ENCODE peak calls at places on chromosomes 4 and X, in five cellular contexts. One of them, this sample, is unnamed.

GRCh38 chrX:110402091-110402854 is 43.6 kb downstream of the RTL9 start:
- DNase-seq in AG09309: no peak
- DNase-seq in neural crest cell: no peak
- DNase-seq in Peyer's patch: no peak
- DNase-seq in bronchial epithelial cell: peak
- DNase-seq in this sample: peak

GRCh38 chr4:76376534-76376933 is 44.4 kb downstream of the CCDC158 start:
- DNase-seq in AG09309: no peak
- DNase-seq in neural crest cell: no peak
- DNase-seq in Peyer's patch: no peak
- DNase-seq in bronchial epithelial cell: no peak
- DNase-seq in this sample: no peak

GRCh38 chr4:140743194-140743931 is 12.8 kb downstream of the TBC1D9 start:
- DNase-seq in AG09309: no peak
- DNase-seq in neural crest cell: no peak
- DNase-seq in Peyer's patch: peak
- DNase-seq in bronchial epithelial cell: peak
- DNase-seq in this sample: peak

GRCh38 chr4:129600898-129601297 is 504.9 kb downstream of the C4orf33 start:
- DNase-seq in AG09309: no peak
- DNase-seq in neural crest cell: no peak
- DNase-seq in Peyer's patch: no peak
- DNase-seq in bronchial epithelial cell: no peak
- DNase-seq in this sample: no peak

GRCh38 chr4:77209936-77210335 is 52.9 kb downstream of the CCNG2 start:
- DNase-seq in AG09309: no peak
- DNase-seq in neural crest cell: no peak
- DNase-seq in Peyer's patch: no peak
- DNase-seq in bronchial epithelial cell: no peak
- DNase-seq in this sample: no peak

GRCh38 chr4:22416403-22416802 is 99.5 kb downstream of the ADGRA3 start:
- DNase-seq in AG09309: no peak
- DNase-seq in neural crest cell: no peak
- DNase-seq in Peyer's patch: no peak
- DNase-seq in bronchial epithelial cell: no peak
- DNase-seq in this sample: no peak

GRCh38 chrX:140157611-140158010 is 192.3 kb upstream of the CXorf66 start:
- DNase-seq in AG09309: no peak
- DNase-seq in neural crest cell: peak
- DNase-seq in Peyer's patch: no peak
- DNase-seq in bronchial epithelial cell: peak
- DNase-seq in this sample: peak

GRCh38 chr4:159077702-159078495 is 25.0 kb upstream of the RAPGEF2 start:
- DNase-seq in AG09309: no peak
- DNase-seq in neural crest cell: no peak
- DNase-seq in Peyer's patch: no peak
- DNase-seq in bronchial epithelial cell: peak
- DNase-seq in this sample: peak

GRCh38 chrX:31397119-31397518 is 325.3 kb upstream of the FTHL17 start:
- DNase-seq in AG09309: no peak
- DNase-seq in neural crest cell: no peak
- DNase-seq in Peyer's patch: no peak
- DNase-seq in bronchial epithelial cell: peak
- DNase-seq in this sample: peak

GRCh38 chr4:2250003-2250763 is 8.3 kb upstream of the HAUS3 start:
- DNase-seq in AG09309: no peak
- DNase-seq in neural crest cell: peak
- DNase-seq in Peyer's patch: peak
- DNase-seq in bronchial epithelial cell: no peak
- DNase-seq in this sample: no peak

GRCh38 chr4:159003420-159004253 is 99.2 kb upstream of the RAPGEF2 start:
- DNase-seq in AG09309: no peak
- DNase-seq in neural crest cell: no peak
- DNase-seq in Peyer's patch: no peak
- DNase-seq in bronchial epithelial cell: peak
- DNase-seq in this sample: no peak

GRCh38 chr4:96913437-96914075 is 1073.7 kb downstream of the PDHA2 start:
- DNase-seq in AG09309: no peak
- DNase-seq in neural crest cell: no peak
- DNase-seq in Peyer's patch: no peak
- DNase-seq in bronchial epithelial cell: no peak
- DNase-seq in this sample: peak

GRCh38 chr4:112379306-112379705 is 82.1 kb downstream of the ALPK1 start:
- DNase-seq in AG09309: no peak
- DNase-seq in neural crest cell: peak
- DNase-seq in Peyer's patch: no peak
- DNase-seq in bronchial epithelial cell: no peak
- DNase-seq in this sample: no peak

GRCh38 chrX:72016881-72017783 is 106.5 kb downstream of the NHSL2 start:
- DNase-seq in AG09309: no peak
- DNase-seq in neural crest cell: no peak
- DNase-seq in Peyer's patch: peak
- DNase-seq in bronchial epithelial cell: no peak
- DNase-seq in this sample: no peak

GRCh38 chr4:37555324-37555723 is 130.9 kb downstream of the RELL1 start:
- DNase-seq in AG09309: no peak
- DNase-seq in neural crest cell: no peak
- DNase-seq in Peyer's patch: no peak
- DNase-seq in bronchial epithelial cell: no peak
- DNase-seq in this sample: no peak

GRCh38 chrX:70755850-70756249 is 152.7 kb downstream of the TEX11 start:
- DNase-seq in AG09309: no peak
- DNase-seq in neural crest cell: no peak
- DNase-seq in Peyer's patch: peak
- DNase-seq in bronchial epithelial cell: no peak
- DNase-seq in this sample: no peak

GRCh38 chr4:8774071-8774470 is 97.6 kb downstream of the HMX1 start:
- DNase-seq in AG09309: no peak
- DNase-seq in neural crest cell: no peak
- DNase-seq in Peyer's patch: no peak
- DNase-seq in bronchial epithelial cell: no peak
- DNase-seq in this sample: no peak

GRCh38 chr4:142741995-142742394 is 104.1 kb downstream of the INPP4B start:
- DNase-seq in AG09309: no peak
- DNase-seq in neural crest cell: no peak
- DNase-seq in Peyer's patch: no peak
- DNase-seq in bronchial epithelial cell: peak
- DNase-seq in this sample: no peak

GRCh38 chr4:155944516-155944915 is 9.2 kb downstream of the CTSO start:
- DNase-seq in AG09309: no peak
- DNase-seq in neural crest cell: no peak
- DNase-seq in Peyer's patch: no peak
- DNase-seq in bronchial epithelial cell: no peak
- DNase-seq in this sample: no peak

GRCh38 chr4:131081069-131081468 is 1985.1 kb downstream of the C4orf33 start:
- DNase-seq in AG09309: no peak
- DNase-seq in neural crest cell: no peak
- DNase-seq in Peyer's patch: no peak
- DNase-seq in bronchial epithelial cell: no peak
- DNase-seq in this sample: no peak

GRCh38 chrX:25296850-25297249 is 281.1 kb upstream of the ARX start:
- DNase-seq in AG09309: no peak
- DNase-seq in neural crest cell: no peak
- DNase-seq in Peyer's patch: no peak
- DNase-seq in bronchial epithelial cell: no peak
- DNase-seq in this sample: no peak

GRCh38 chr4:125368684-125369083 is 53.9 kb downstream of the FAT4 start:
- DNase-seq in AG09309: peak
- DNase-seq in neural crest cell: no peak
- DNase-seq in Peyer's patch: no peak
- DNase-seq in bronchial epithelial cell: peak
- DNase-seq in this sample: peak

DNA sequence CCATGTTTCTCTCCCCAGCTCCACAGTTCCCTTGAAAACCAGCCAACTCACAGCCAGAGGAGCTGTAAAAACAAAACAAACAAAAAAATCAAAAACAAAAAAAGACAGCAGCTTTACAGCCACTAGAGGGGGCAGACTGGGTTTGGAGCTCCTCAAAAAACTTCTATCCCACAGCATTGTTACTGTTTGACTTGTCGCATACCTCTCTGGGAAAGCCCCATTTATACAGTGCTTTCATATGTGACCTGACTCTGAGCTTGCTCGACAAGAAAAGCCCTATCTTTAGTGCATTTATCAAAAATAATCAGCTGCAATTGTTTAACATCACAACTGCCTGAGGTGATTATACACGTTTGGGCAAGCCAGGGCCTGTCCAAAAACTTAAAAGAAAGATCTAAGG is 21.6 kb downstream of the TSPAN6 start:
- DNase-seq in AG09309: peak
- DNase-seq in neural crest cell: no peak
- DNase-seq in Peyer's patch: no peak
- DNase-seq in bronchial epithelial cell: peak
- DNase-seq in this sample: peak
- TF ChIP-seq CTCF in AG09309: peak
- TF ChIP-seq CTCF in neural crest cell: peak
- TF ChIP-seq CTCF in Peyer's patch: peak
- TF ChIP-seq CTCF in bronchial epithelial cell: peak
- TF ChIP-seq CTCF in this sample: peak

DNA sequence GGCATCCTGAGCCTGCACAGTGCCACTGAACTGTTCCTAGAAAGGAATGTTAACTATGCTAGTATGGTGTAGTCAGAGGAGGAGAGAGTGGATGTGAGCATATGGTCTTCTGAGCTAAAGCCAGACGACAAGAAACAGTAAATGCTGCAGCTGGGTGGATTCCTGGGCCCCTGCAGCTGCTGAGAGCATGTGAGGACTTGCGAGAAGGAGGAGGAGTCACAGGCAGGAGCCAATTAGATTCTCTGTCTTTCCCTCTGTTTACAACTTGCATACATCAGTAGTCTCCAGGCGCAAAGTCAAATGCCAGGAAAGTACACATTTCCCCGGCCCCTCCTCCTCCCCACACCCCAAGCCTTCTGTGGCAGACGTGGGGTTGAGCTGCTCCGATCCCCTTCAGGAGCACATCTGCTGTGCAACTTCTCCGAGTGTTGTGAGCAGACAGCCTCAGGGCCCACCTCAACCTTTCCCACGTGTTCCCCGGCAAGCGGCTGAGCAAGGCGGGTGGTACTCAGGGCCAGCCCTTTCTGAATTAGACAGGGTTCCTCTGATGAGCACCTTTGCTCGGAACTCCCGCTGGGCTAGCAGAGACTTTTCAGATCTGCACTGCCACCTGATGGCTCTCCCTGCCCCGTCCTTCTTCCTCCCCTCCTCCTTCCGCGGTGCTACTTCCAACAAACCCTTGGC is 108.7 kb upstream of the ATP6AP2 start:
- DNase-seq in AG09309: peak
- DNase-seq in neural crest cell: no peak
- DNase-seq in Peyer's patch: peak
- DNase-seq in bronchial epithelial cell: peak
- DNase-seq in this sample: peak
- TF ChIP-seq CTCF in AG09309: no peak
- TF ChIP-seq CTCF in neural crest cell: no peak
- TF ChIP-seq CTCF in Peyer's patch: no peak
- TF ChIP-seq CTCF in bronchial epithelial cell: peak
- TF ChIP-seq CTCF in this sample: no peak

GRCh38 chrX:135295238-135295943 is 13.9 kb upstream of the ETDC start:
- DNase-seq in AG09309: no peak
- DNase-seq in neural crest cell: peak
- DNase-seq in Peyer's patch: peak
- DNase-seq in bronchial epithelial cell: peak
- DNase-seq in this sample: no peak
- TF ChIP-seq CTCF in AG09309: no peak
- TF ChIP-seq CTCF in neural crest cell: peak
- TF ChIP-seq CTCF in Peyer's patch: no peak
- TF ChIP-seq CTCF in bronchial epithelial cell: peak
- TF ChIP-seq CTCF in this sample: no peak

GRCh38 chrX:57156397-57157049 is 19.3 kb upstream of the SPIN2A start:
- DNase-seq in AG09309: peak
- DNase-seq in neural crest cell: no peak
- DNase-seq in Peyer's patch: peak
- DNase-seq in bronchial epithelial cell: peak
- DNase-seq in this sample: peak
- TF ChIP-seq CTCF in AG09309: peak
- TF ChIP-seq CTCF in neural crest cell: peak
- TF ChIP-seq CTCF in Peyer's patch: peak
- TF ChIP-seq CTCF in bronchial epithelial cell: peak
- TF ChIP-seq CTCF in this sample: peak

DNA sequence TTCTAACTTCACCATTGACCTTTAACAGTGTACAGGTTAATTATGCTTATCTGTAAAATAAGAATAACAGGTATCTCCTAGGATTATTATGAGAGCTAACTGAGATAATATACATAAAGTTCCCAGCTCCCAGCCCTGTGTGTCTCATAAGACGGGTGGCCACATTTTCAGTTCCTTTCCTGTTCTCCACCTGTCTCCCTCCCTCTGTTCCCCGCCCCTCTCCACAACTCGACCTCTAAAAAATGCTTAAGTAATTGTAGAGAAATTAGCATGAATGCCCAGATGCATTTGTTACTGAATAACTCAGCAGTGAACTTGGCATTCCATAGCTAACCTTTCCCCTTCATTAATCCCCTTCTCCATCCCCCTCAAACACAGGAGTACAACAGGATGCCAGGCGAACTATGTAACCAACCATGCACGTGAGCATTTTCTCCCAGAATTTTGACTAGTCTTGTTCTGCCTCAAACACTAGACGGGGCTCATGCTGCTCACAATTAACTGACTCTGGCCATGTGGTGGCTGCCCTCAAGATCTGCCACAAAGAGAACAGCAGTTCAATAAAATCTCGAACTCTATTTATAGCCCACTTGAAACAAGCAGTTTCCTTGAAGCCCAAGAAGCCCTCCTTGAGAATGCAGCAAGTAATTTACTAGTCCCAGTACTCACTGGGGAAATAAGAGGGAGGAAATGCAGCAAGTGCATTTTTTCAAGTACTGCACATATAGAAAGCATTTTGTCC is 351.2 kb downstream of the ARHGAP24 start:
- DNase-seq in AG09309: peak
- DNase-seq in neural crest cell: peak
- DNase-seq in Peyer's patch: no peak
- DNase-seq in bronchial epithelial cell: no peak
- DNase-seq in this sample: peak
- TF ChIP-seq CTCF in AG09309: peak
- TF ChIP-seq CTCF in neural crest cell: no peak
- TF ChIP-seq CTCF in Peyer's patch: peak
- TF ChIP-seq CTCF in bronchial epithelial cell: no peak
- TF ChIP-seq CTCF in this sample: no peak

DNA sequence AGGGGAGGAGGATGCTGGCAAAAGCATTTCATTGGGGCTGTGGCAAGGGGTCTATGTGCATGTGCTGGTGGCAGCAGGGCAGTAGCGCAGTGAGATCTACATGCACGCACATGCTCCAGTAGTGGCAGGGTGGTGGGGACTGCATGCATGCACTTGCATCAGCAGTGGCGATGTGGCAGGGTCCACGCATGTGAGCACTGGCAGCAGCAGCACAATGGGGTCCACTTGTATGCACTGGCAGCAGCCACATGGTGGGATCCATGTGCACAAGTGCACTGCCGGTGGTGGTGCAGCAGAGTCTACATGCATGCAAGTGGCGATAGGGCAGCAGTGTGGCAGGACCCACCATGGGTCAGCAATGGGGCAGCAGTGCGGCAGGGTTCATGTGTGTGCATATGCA is 233.1 kb downstream of the THOC2 start:
- DNase-seq in AG09309: no peak
- DNase-seq in neural crest cell: no peak
- DNase-seq in Peyer's patch: no peak
- DNase-seq in bronchial epithelial cell: no peak
- DNase-seq in this sample: no peak
- TF ChIP-seq CTCF in AG09309: no peak
- TF ChIP-seq CTCF in neural crest cell: no peak
- TF ChIP-seq CTCF in Peyer's patch: no peak
- TF ChIP-seq CTCF in bronchial epithelial cell: no peak
- TF ChIP-seq CTCF in this sample: no peak

GRCh38 chr4:161320377-161320776 is 843.4 kb downstream of the FSTL5 start:
- DNase-seq in AG09309: no peak
- DNase-seq in neural crest cell: peak
- DNase-seq in Peyer's patch: no peak
- DNase-seq in bronchial epithelial cell: peak
- DNase-seq in this sample: peak
- TF ChIP-seq CTCF in AG09309: peak
- TF ChIP-seq CTCF in neural crest cell: peak
- TF ChIP-seq CTCF in Peyer's patch: peak
- TF ChIP-seq CTCF in bronchial epithelial cell: peak
- TF ChIP-seq CTCF in this sample: peak